ENCODE peak calls at places on chromosome 1, in seven cellular contexts. N, O, F, R, S, X and Y are unnamed samples. For H3K36me3, the result is how much of the 10 kb centered on the place peaks cover.

GRCh38 chr1:150577557-150578277 is 1.7 kb downstream of the MCL1 start:
- DNase-seq in N (no peak), O (peak), F (no peak), R (peak), S (no peak), X (peak), Y (no peak)

GRCh38 chr1:95002657-95003432 is 69.9 kb downstream of the ALG14 start:
- DNase-seq in N (peak), O (no peak), F (no peak), R (peak), S (no peak), X (no peak), Y (no peak)

GRCh38 chr1:16474166-16474800 is 33.8 kb downstream of the NECAP2 start:
- DNase-seq in N (no peak), O (no peak), F (no peak), R (no peak), S (no peak), X (no peak), Y (no peak)

GRCh38 chr1:27525296-27526271 is 35.6 kb upstream of the WASF2 start:
- DNase-seq in N (no peak), O (peak), F (peak), R (peak), S (no peak), X (peak), Y (no peak)

GRCh38 chr1:18314399-18314798 is 166.3 kb upstream of the KLHDC7A start:
- DNase-seq in N (no peak), O (no peak), F (no peak), R (no peak), S (no peak), X (no peak), Y (no peak)

GRCh38 chr1:197339092-197339836 is 71.2 kb downstream of the CRB1 start:
- DNase-seq in N (no peak), O (no peak), F (no peak), R (no peak), S (no peak), X (no peak), Y (no peak)

GRCh38 chr1:112083487-112083886 is 94.0 kb upstream of the KCND3 start:
- DNase-seq in N (no peak), O (no peak), F (no peak), R (peak), S (no peak), X (no peak), Y (no peak)

GRCh38 chr1:19450811-19451564 is 34.4 kb downstream of the CAPZB start:
- DNase-seq in N (no peak), O (peak), F (no peak), R (peak), S (no peak), X (no peak), Y (no peak)

GRCh38 chr1:182259229-182259872 is 132.2 kb downstream of the GLUL start:
- DNase-seq in N (no peak), O (peak), F (no peak), R (peak), S (no peak), X (peak), Y (no peak)

GRCh38 chr1:27972141-27972540 is 12.4 kb downstream of the XKR8 start:
- DNase-seq in N (no peak), O (no peak), F (no peak), R (no peak), S (no peak), X (no peak), Y (no peak)

GRCh38 chr1:181949500-181949899 is 112.0 kb downstream of the ZNF648 start:
- DNase-seq in N (no peak), O (no peak), F (no peak), R (no peak), S (no peak), X (no peak), Y (no peak)

DNA sequence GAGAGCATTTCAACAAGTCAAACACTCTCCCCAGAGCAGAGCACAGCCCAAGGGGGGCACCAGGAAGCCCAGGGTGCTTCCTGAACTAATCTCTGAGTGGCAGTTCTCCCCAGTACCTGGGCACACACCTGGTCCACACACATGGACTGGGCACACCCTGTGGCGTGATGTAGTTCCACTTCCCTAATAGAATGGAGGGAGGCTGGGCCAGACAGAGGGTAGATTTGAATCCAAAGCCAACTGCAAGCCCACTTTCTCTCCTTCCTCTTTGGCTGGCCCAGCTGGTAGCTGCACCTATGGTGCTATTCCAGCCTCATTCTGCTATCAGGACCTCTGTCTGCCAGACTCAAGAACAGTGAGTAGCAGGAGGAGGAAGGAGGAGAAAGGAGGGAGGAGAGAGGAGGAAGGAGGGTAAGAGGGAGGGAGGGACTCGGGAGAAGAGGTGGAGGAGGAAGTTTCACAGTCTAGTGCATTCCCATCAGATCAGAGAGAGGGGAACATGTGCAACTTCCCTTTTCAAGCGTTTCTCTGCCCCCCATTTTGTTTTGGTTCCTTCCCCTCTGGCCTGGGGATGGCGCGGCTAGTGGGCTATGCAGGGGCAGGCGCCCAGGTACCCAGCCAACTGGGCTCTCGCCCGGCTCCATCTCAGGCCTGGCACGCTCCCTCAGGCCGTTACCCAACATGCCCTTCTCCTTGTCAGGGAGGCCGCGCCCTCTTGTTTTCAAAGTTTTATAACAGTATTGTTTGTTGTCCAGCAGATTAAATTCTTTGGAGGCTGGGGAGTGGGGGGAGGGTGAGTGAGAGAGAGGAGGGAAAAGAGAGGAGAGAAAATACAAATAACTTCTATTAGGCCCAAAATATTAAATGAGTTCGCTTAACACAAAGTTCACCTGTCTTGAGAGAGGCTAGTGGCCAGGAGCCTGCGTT is 55.8 kb downstream of the CD46 start:
- DNase-seq in N (no peak), O (no peak), F (peak), R (no peak), S (no peak), X (no peak), Y (no peak)
- H3K36me3 ChIP-seq in N (half or more), O (under half), F (under half), R (under half), S (half or more), X (under half), Y (half or more)

GRCh38 chr1:167465751-167466150 is 52.6 kb downstream of the CD247 start:
- DNase-seq in N (peak), O (peak), F (no peak), R (no peak), S (no peak), X (no peak), Y (no peak)
- H3K27ac ChIP-seq in N (no peak), O (no peak), F (no peak), R (no peak), S (no peak), X (peak), Y (no peak)

GRCh38 chr1:201004732-201005131 is 18.8 kb downstream of the KIF21B start:
- DNase-seq in N (no peak), O (no peak), F (no peak), R (no peak), S (no peak), X (no peak), Y (no peak)
- H3K36me3 ChIP-seq in N (under half), O (under half), F (under half), R (under half), S (under half), X (under half), Y (under half)

GRCh38 chr1:12468323-12468722 is 149.7 kb downstream of the DHRS3 start:
- DNase-seq in N (no peak), O (no peak), F (no peak), R (no peak), S (no peak), X (no peak), Y (no peak)
- H3K27ac ChIP-seq in N (no peak), O (no peak), F (no peak), R (no peak), S (no peak), X (no peak), Y (no peak)

GRCh38 chr1:53076721-53077598 is 14.9 kb downstream of the PODN start:
- DNase-seq in N (no peak), O (peak), F (no peak), R (no peak), S (peak), X (no peak), Y (no peak)

GRCh38 chr1:53080041-53080440 is 18.0 kb downstream of the PODN start:
- DNase-seq in N (no peak), O (no peak), F (no peak), R (no peak), S (peak), X (no peak), Y (no peak)

GRCh38 chr1:53077599-53077965 is 15.6 kb downstream of the PODN start:
- DNase-seq in N (no peak), O (no peak), F (no peak), R (no peak), S (peak), X (no peak), Y (no peak)

GRCh38 chr1:53079251-53079650 is 17.2 kb downstream of the PODN start:
- DNase-seq in N (no peak), O (no peak), F (no peak), R (no peak), S (peak), X (no peak), Y (no peak)

DNA sequence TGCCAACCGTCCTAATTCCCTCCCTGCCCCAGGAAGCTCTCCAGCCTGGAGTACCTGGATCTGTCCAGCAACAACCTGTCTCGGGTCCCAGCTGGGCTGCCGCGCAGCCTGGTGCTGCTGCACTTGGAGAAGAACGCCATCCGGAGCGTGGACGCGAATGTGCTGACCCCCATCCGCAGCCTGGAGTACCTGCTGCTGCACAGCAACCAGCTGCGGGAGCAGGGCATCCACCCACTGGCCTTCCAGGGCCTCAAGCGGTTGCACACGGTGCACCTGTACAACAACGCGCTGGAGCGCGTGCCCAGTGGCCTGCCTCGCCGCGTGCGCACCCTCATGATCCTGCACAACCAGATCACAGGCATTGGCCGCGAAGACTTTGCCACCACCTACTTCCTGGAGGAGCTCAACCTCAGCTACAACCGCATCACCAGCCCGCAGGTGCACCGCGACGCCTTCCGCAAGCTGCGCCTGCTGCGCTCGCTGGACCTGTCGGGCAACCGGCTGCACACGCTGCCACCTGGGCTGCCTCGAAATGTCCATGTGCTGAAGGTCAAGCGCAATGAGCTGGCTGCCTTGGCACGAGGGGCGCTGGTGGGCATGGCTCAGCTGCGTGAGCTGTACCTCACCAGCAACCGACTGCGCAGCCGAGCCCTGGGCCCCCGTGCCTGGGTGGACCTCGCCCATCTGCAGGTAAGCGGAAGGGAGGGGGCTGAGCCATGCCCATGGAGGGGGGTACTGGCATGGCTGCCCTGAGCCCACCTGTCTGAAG is 16.5 kb downstream of the PODN start:
- DNase-seq in N (no peak), O (no peak), F (no peak), R (no peak), S (peak), X (no peak), Y (no peak)
- H3K36me3 ChIP-seq in N (under half), O (under half), F (under half), R (under half), S (under half), X (under half), Y (under half)

DNA sequence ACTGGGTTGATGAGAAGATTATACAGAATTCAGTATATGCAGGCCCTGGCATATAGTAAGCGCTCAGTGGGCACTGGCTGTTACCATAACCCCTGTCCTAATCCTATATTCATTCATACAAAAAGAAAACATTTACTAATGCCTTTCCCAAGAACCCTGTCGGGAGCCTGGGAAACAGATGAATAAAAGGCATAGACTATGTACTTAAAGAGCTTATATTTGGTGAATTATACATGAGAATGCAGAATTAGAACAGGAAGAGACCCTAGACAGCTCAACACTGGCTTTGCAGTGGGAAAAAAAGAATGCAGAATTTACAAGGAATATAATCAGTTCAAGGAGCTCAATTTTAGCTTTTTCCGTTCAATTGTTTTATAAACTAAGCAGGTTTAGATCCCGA is 10.9 kb downstream of the AK2 start:
- DNase-seq in N (no peak), O (no peak), F (no peak), R (no peak), S (no peak), X (no peak), Y (no peak)
- H3K27ac ChIP-seq in N (no peak), O (no peak), F (no peak), R (no peak), S (no peak), X (no peak), Y (peak)

DNA sequence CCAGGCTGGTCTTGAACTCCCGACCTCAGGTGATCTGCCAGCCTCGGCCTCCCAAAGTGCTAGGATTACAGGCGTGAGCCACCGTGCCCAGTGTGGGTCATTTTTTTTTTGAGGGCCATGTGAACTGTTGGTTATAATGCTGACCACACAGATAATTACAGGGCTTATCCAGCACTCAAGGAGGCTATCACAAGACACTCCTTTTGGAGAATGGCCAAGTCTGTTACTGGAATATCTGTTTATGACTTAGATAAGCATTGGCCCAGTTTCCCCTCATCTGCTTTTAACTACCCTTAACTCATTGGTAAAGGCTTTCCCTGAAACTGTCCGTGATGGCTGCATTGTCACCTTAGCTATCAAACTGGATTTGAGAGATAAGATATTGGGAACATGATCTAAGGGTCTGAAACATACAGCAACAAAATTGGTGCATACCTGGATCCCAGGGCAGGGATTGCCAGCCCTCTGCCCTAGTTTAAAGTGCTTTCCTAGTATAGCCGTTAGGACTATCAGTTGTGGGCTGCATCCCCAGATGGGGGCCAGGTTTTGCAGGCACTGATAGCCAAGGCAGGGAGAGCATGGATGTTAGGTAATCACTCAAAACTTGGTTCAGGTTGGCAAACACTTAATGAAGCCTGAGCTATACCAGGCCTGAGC is 15.6 kb downstream of the SZT2 start:
- DNase-seq in N (no peak), O (no peak), F (no peak), R (peak), S (no peak), X (no peak), Y (no peak)
- H3K36me3 ChIP-seq in N (under half), O (under half), F (under half), R (under half), S (under half), X (under half), Y (under half)

GRCh38 chr1:157523774-157524501 is 28.4 kb downstream of the FCRL5 start:
- DNase-seq in N (no peak), O (peak), F (no peak), R (no peak), S (no peak), X (no peak), Y (no peak)
- H3K27ac ChIP-seq in N (no peak), O (peak), F (no peak), R (no peak), S (no peak), X (no peak), Y (no peak)

GRCh38 chr1:9061949-9062555 is 7.4 kb downstream of the SLC2A5 start:
- DNase-seq in N (no peak), O (no peak), F (no peak), R (peak), S (peak), X (no peak), Y (no peak)
- H3K36me3 ChIP-seq in N (under half), O (under half), F (under half), R (under half), S (under half), X (under half), Y (under half)

DNA sequence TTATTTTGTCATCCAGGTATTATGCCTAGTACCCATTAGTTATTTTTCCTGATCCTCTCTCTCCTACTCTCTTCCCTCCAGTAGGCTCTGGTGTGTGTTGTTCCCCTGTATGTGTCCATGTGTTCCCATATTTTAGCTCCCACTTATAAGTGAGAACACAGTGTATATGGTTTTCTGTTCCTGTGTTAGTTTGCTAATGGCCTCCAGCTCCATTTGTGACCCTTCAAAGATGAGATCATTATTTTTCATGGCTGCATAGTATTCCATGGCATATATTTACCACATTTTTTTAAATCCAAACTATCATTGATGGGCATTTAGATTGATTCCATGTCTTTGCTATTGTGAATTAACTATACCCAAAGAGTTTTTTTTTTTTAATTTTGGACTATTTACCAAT is 1675.7 kb upstream of the B3GALT2 start:
- DNase-seq in N (no peak), O (no peak), F (no peak), R (no peak), S (no peak), X (no peak), Y (no peak)
- H3K27ac ChIP-seq in N (no peak), O (no peak), F (no peak), R (no peak), S (no peak), X (no peak), Y (no peak)